ENCODE peak calls at places on chromosomes 13 and 19, in ten cellular contexts. V, Z, N, A, U, H, P, S, J and R are unnamed samples.

GRCh38 chr19:54458648-54459281 is 4.8 kb downstream of the LENG9 start:
- DNase-seq in P (no peak), V (no peak), S (peak), U (no peak), N (no peak), H (no peak), A (no peak), Z (no peak), J (no peak), R (no peak)

GRCh38 chr19:33022472-33023116 is 42.1 kb downstream of the RHPN2 start:
- DNase-seq in A (no peak), S (no peak), P (no peak), Z (peak), V (no peak), N (no peak), U (peak), J (no peak), H (no peak), R (peak)

GRCh38 chr13:100213576-100213975 is 124.7 kb downstream of the PCCA start:
- DNase-seq in P (no peak), N (no peak), S (no peak), V (no peak), U (no peak), J (no peak), H (no peak), A (no peak), Z (no peak), R (no peak)

GRCh38 chr13:47794963-47795362 is 206.1 kb downstream of the SUCLA2 start:
- DNase-seq in P (no peak), V (no peak), Z (no peak), N (no peak), A (no peak), H (no peak), U (no peak), J (no peak), S (no peak), R (peak)

GRCh38 chr13:60454425-60454824 is 57.4 kb downstream of the TDRD3 start:
- DNase-seq in P (no peak), A (no peak), V (no peak), S (no peak), J (no peak), N (no peak), Z (no peak), U (no peak), H (no peak), R (peak)

GRCh38 chr13:77345150-77345780 is 18.4 kb upstream of the MYCBP2 start:
- DNase-seq in N (no peak), V (no peak), U (no peak), J (no peak), H (no peak), P (no peak), Z (no peak), A (no peak), S (no peak), R (no peak)

GRCh38 chr13:113875829-113876228 is 12.0 kb upstream of the GAS6 start:
- DNase-seq in H (no peak), V (no peak), P (no peak), U (no peak), Z (no peak), A (no peak), S (no peak), J (no peak), N (no peak), R (no peak)

GRCh38 chr19:45305421-45305820 is 17.3 kb downstream of the CKM start:
- DNase-seq in N (no peak), H (no peak), U (no peak), V (no peak), A (no peak), S (no peak), P (no peak), J (no peak), Z (no peak), R (peak)

GRCh38 chr13:38685974-38686571 is 804 bp upstream of the FREM2 start:
- DNase-seq in P (no peak), N (no peak), J (no peak), H (no peak), U (no peak), S (peak), A (no peak), Z (no peak), V (no peak), R (peak)

GRCh38 chr19:57688011-57688763 is 6.4 kb downstream of the ZNF551 start:
- DNase-seq in U (no peak), Z (no peak), H (no peak), A (no peak), J (no peak), V (no peak), P (no peak), N (peak), S (no peak), R (no peak)

GRCh38 chr13:22505489-22505888 is 675.3 kb upstream of the SGCG start:
- DNase-seq in P (no peak), A (no peak), S (no peak), Z (no peak), V (no peak), H (no peak), J (no peak), N (no peak), U (no peak), R (no peak)

GRCh38 chr13:26497991-26498423 is 59.5 kb upstream of the WASF3 start:
- DNase-seq in V (no peak), Z (no peak), H (no peak), P (peak), N (no peak), U (no peak), A (no peak), S (no peak), J (no peak), R (no peak)

GRCh38 chr13:24443366-24443765 is 69.2 kb downstream of the PARP4 start:
- DNase-seq in H (no peak), N (no peak), U (no peak), Z (no peak), P (no peak), V (no peak), S (no peak), A (no peak), J (no peak), R (no peak)

GRCh38 chr13:72952529-72953141 is 106.2 kb upstream of the KLF5 start:
- DNase-seq in V (no peak), S (no peak), J (no peak), N (no peak), H (no peak), Z (no peak), A (no peak), P (no peak), U (no peak), R (peak)

GRCh38 chr19:15316498-15316897 is 15.8 kb downstream of the BRD4 start:
- DNase-seq in V (no peak), H (peak), Z (no peak), A (no peak), J (no peak), N (no peak), P (no peak), S (no peak), U (no peak), R (no peak)

GRCh38 chr19:19068659-19069509 is 5.1 kb downstream of the SLC25A42 start:
- DNase-seq in A (no peak), J (no peak), P (no peak), Z (no peak), U (no peak), S (no peak), V (no peak), N (no peak), H (no peak), R (no peak)

GRCh38 chr13:37868691-37869505 is 674 bp downstream of the TRPC4 start:
- DNase-seq in H (no peak), U (peak), Z (no peak), J (no peak), P (peak), N (no peak), A (no peak), S (no peak), V (no peak), R (peak)

GRCh38 chr19:51389143-51389542 is 1.2 kb downstream of the C19orf84 start:
- DNase-seq in H (no peak), V (no peak), Z (no peak), P (no peak), J (no peak), N (no peak), U (no peak), A (no peak), S (peak), R (no peak)

DNA sequence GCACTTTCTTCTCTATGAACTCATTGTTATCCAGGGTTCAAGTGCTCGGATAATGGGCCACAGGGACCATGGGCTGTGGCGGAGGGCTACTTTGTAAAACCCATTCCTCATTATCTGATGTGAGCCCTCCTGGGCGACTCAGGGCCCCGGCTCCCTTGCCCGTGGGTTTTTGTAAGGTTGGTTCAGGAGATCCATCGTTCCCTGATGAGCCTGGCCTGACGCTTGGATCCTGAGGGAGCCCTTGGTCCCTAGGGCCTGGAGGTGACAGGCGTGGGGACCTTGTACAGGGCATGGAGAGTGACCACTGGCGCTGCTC is 61.4 kb upstream of the ZNF536 start:
- DNase-seq in Z (no peak), P (no peak), H (no peak), J (no peak), V (no peak), A (no peak), S (no peak), N (no peak), U (no peak), R (no peak)
- H3K4me3 ChIP-seq in Z (no peak), P (no peak), H (no peak), J (no peak), V (no peak), A (no peak), S (no peak), N (no peak), U (no peak), R (no peak)

GRCh38 chr13:29591310-29591709 is 4.2 kb downstream of the SLC7A1 start:
- DNase-seq in H (no peak), A (no peak), U (no peak), P (peak), N (no peak), S (no peak), V (no peak), Z (no peak), J (no peak), R (no peak)

GRCh38 chr13:29583073-29583785 is 12.3 kb downstream of the SLC7A1 start:
- DNase-seq in H (no peak), A (no peak), N (no peak), V (no peak), J (no peak), U (no peak), Z (no peak), P (no peak), S (no peak), R (no peak)

GRCh38 chr13:29589967-29590366 is 5.5 kb downstream of the SLC7A1 start:
- DNase-seq in V (no peak), S (no peak), Z (no peak), J (no peak), N (no peak), P (no peak), U (no peak), A (no peak), H (no peak), R (peak)

GRCh38 chr13:29589234-29589633 is 6.3 kb downstream of the SLC7A1 start:
- DNase-seq in A (no peak), Z (no peak), N (no peak), J (no peak), V (no peak), P (no peak), U (no peak), S (no peak), H (no peak), R (no peak)

GRCh38 chr13:29587645-29588044 is 7.8 kb downstream of the SLC7A1 start:
- DNase-seq in J (no peak), P (no peak), H (no peak), U (no peak), V (no peak), S (no peak), Z (no peak), A (no peak), N (no peak), R (no peak)
- TF ChIP-seq POLR2AphosphoS5 in J (no peak), P (no peak), H (no peak), U (no peak), V (no peak), S (no peak), Z (no peak), A (no peak), N (no peak), R (no peak)

GRCh38 chr13:21077360-21078353 is 16.3 kb upstream of the LATS2 start:
- DNase-seq in S (peak), P (no peak), V (no peak), Z (no peak), H (no peak), U (no peak), A (no peak), N (no peak), J (no peak), R (no peak)
- H3K4me3 ChIP-seq in S (no peak), P (no peak), V (no peak), Z (peak), H (no peak), U (no peak), A (no peak), N (no peak), J (no peak), R (no peak)

DNA sequence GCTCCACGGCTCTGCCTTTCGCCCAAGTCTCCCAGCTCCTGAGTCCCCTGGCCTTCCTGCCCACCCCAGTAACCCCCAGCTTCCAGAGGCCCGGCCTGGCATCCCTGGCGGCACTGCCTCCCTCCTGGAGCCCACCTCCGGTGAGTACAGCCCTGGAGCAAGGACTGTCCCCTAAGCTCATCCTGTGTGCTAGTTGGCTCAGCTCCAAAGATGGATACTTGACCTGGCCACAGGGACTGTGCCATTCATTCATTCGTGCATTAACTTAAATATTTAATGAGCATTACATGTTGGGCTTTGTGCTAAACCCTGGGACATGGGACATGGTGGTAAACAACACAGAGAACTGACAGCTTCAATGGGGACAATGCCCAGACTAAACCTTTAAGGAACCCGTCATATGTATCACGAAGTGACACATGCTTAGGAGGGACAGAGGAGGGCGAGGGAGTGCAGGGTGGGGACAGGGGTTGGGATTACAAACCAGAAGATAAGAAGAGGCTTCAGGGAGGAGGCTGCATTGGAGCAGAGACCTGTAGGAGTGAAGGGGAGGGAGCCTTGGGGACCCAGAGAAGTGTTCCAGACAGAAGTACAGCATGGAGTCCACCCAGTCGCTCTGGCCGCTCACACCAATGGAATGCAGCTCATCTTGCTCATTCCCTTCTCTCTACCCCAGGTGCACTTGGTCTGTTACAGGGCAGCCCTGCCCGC is 6.9 kb upstream of the OVOL3 start:
- DNase-seq in J (no peak), N (no peak), H (no peak), S (no peak), V (no peak), Z (no peak), P (no peak), A (no peak), U (no peak), R (no peak)
- TF ChIP-seq POLR2AphosphoS5 in J (no peak), N (no peak), H (no peak), S (no peak), V (peak), Z (no peak), P (no peak), A (no peak), U (no peak), R (no peak)

GRCh38 chr19:4585556-4585955 is 26.1 kb upstream of the SEMA6B start:
- DNase-seq in U (no peak), N (no peak), H (no peak), Z (no peak), V (no peak), P (no peak), J (no peak), A (no peak), S (no peak), R (no peak)

GRCh38 chr19:4584670-4585460 is 25.4 kb upstream of the SEMA6B start:
- DNase-seq in N (no peak), J (no peak), V (no peak), S (peak), P (no peak), U (peak), H (no peak), A (no peak), Z (no peak), R (peak)

GRCh38 chr19:4582980-4583842 is 23.7 kb upstream of the SEMA6B start:
- DNase-seq in P (no peak), J (no peak), V (no peak), N (no peak), Z (no peak), A (no peak), U (peak), S (peak), H (no peak), R (no peak)

GRCh38 chr19:4582112-4582553 is 22.6 kb upstream of the SEMA6B start:
- DNase-seq in A (no peak), N (no peak), S (no peak), V (no peak), U (no peak), H (no peak), P (no peak), J (no peak), Z (no peak), R (peak)

GRCh38 chr19:4583961-4584669 is 24.6 kb upstream of the SEMA6B start:
- DNase-seq in S (peak), J (no peak), U (peak), H (no peak), A (no peak), Z (no peak), P (peak), V (no peak), N (no peak), R (peak)
- H3K4me3 ChIP-seq in S (no peak), J (peak), U (peak), H (peak), A (no peak), Z (peak), P (peak), V (peak), N (peak), R (peak)